ENCODE peak calls at places on chromosomes 1 and 21, in six cellular contexts. T is adrenal gland, S is foreskin keratinocyte, J is psoas muscle, H is AG04450, Q is lower lobe of right lung. C is an unnamed sample.

GRCh38 chr1:167510880-167511279 is 7.4 kb downstream of the CD247 start:
- DNase-seq in J (no peak), T (no peak), S (no peak), Q (no peak), H (no peak), C (no peak)

GRCh38 chr1:56824956-56825355 is 5.8 kb upstream of the FYB2 start:
- DNase-seq in T (no peak), S (no peak), Q (no peak), J (no peak), H (no peak), C (no peak)

GRCh38 chr1:235018161-235018560 is 110.5 kb downstream of the TOMM20 start:
- DNase-seq in H (peak), T (no peak), Q (no peak), J (no peak), S (peak), C (peak)

GRCh38 chr1:93108335-93108734 is 29.3 kb downstream of the MTF2 start:
- DNase-seq in S (no peak), Q (no peak), H (no peak), J (no peak), T (no peak), C (no peak)

GRCh38 chr1:234154320-234155251 is 218.7 kb upstream of the COA6 start:
- DNase-seq in Q (no peak), T (peak), S (peak), J (no peak), H (peak), C (peak)

GRCh38 chr1:85502171-85502570 is 37.2 kb upstream of the DDAH1 start:
- DNase-seq in J (no peak), Q (no peak), T (no peak), S (no peak), H (no peak), C (no peak)

GRCh38 chr1:168288311-168289052 is 7.8 kb downstream of the TBX19 start:
- DNase-seq in T (no peak), H (no peak), Q (no peak), J (no peak), S (no peak), C (no peak)

GRCh38 chr1:86714159-86714558 is 9.8 kb downstream of the SH3GLB1 start:
- DNase-seq in H (no peak), J (no peak), T (peak), Q (no peak), S (no peak), C (no peak)

GRCh38 chr1:82695443-82695842 is 894.7 kb downstream of the ADGRL2 start:
- DNase-seq in H (no peak), T (no peak), Q (no peak), J (no peak), S (no peak), C (no peak)

GRCh38 chr21:44382536-44382935 is 29.1 kb downstream of the TRPM2 start:
- DNase-seq in J (no peak), H (no peak), Q (no peak), T (no peak), S (no peak), C (no peak)

GRCh38 chr1:67552336-67552759 is 122.1 kb upstream of the SERBP1 start:
- DNase-seq in T (no peak), Q (no peak), S (no peak), H (no peak), J (no peak), C (no peak)
- TF ChIP-seq CTCF in T (no peak), Q (no peak), S (no peak), H (peak), J (no peak), C (no peak)

GRCh38 chr1:115190766-115191165 is 101.5 kb upstream of the TSPAN2 start:
- DNase-seq in Q (no peak), S (no peak), J (no peak), H (no peak), T (no peak), C (no peak)

GRCh38 chr1:115189814-115190541 is 100.7 kb upstream of the TSPAN2 start:
- DNase-seq in S (peak), H (peak), T (no peak), Q (no peak), J (no peak), C (peak)

GRCh38 chr1:115191691-115192090 is 102.4 kb upstream of the TSPAN2 start:
- DNase-seq in H (no peak), Q (no peak), T (no peak), J (no peak), S (no peak), C (no peak)

GRCh38 chr1:115186871-115187270 is 97.6 kb upstream of the TSPAN2 start:
- DNase-seq in Q (no peak), J (no peak), H (no peak), T (no peak), S (no peak), C (no peak)

DNA sequence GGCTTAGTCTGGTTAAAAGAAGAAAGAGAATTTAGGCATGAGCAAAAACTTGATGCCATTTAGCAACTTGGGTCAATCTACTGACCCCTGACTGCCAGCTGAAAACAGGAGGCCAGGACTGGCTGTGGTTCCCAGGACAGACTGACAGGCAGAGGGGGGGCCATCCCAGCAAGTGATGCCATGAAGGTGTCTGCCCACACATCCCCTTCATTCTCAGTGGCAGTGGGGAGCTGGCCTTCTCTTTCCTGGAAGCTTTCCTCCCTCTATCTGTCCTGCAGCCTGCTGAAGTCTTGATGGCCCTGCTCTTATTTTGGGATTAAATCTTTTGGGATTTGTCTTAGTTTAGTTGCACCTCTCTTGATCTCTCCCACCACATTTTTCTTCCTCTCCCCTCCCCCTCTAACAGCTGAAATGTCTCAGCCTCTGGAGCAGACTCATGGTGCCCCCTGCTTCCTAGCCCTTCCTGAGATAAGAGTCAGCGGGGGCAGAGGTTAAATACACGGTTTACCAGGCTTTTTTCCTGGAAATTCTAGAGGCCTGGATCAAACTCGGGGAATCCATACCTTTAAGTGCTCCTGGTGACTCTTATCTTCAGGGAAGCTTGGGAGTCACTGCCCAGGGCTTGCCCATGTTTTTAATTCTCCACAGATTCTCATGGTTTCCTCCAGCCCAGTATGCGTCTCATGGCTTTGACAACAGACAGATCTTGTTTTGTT is 99.5 kb upstream of the TSPAN2 start:
- DNase-seq in T (no peak), H (no peak), S (no peak), Q (no peak), J (no peak), C (no peak)
- H3K27ac ChIP-seq in T (no peak), H (peak), S (no peak), Q (no peak), J (peak), C (peak)

GRCh38 chr1:175237389-175237788 is 44.8 kb upstream of the KIAA0040 start:
- DNase-seq in T (no peak), S (no peak), J (no peak), H (no peak), Q (no peak), C (no peak)
- TF ChIP-seq CTCF in T (no peak), S (no peak), J (no peak), H (no peak), Q (no peak), C (no peak)

GRCh38 chr1:185439727-185440415 is 122.8 kb upstream of the IVNS1ABP start:
- DNase-seq in T (peak), Q (no peak), H (peak), J (no peak), S (peak), C (peak)
- H3K27ac ChIP-seq in T (peak), Q (peak), H (no peak), J (peak), S (peak), C (no peak)

GRCh38 chr1:23559136-23559984 is at the start of gene ID3:
- DNase-seq in S (peak), H (peak), Q (peak), T (peak), J (peak), C (peak)
- TF ChIP-seq CTCF in S (no peak), H (no peak), Q (no peak), T (no peak), J (no peak), C (no peak)

GRCh38 chr1:91013302-91013701 is 8.5 kb downstream of the ZNF644 start:
- DNase-seq in Q (no peak), T (no peak), H (no peak), S (no peak), J (no peak), C (no peak)

GRCh38 chr1:91015358-91015780 is 6.5 kb downstream of the ZNF644 start:
- DNase-seq in H (no peak), T (no peak), J (no peak), Q (no peak), S (peak), C (peak)

GRCh38 chr1:91012196-91012595 is 9.6 kb downstream of the ZNF644 start:
- DNase-seq in Q (no peak), T (no peak), H (no peak), S (no peak), J (no peak), C (no peak)

GRCh38 chr1:91015794-91016550 is 5.9 kb downstream of the ZNF644 start:
- DNase-seq in S (peak), J (no peak), T (no peak), H (no peak), Q (no peak), C (peak)

GRCh38 chr1:91014475-91014874 is 7.4 kb downstream of the ZNF644 start:
- DNase-seq in S (peak), J (no peak), Q (no peak), T (no peak), H (no peak), C (no peak)
- H3K27ac ChIP-seq in S (peak), J (no peak), Q (no peak), T (no peak), H (no peak), C (no peak)